ENCODE peak calls at places on chromosome 3, in nine cellular contexts. Q is naive thymus-derived CD8-positive, alpha-beta T cell; L is lower leg skin; V is activated naive CD4-positive, alpha-beta T cell; J is T-helper 17 cell; S is progenitor cell of endocrine pancreas; Y is substantia nigra; F is activated T-helper 1 cell treated with anti-CD3 and anti-CD28 coated beads, Interleukin-2, amount 50 U/mL, for 16 hours; E is neuronal stem cell. H is an unnamed sample.

GRCh38 chr3:102195198-102195948 is 239.4 kb upstream of the ZPLD1 start:
- DNase-seq in L (no peak), E (no peak), S (no peak), J (no peak), Y (no peak), Q (no peak), V (no peak), F (no peak), H (no peak)

GRCh38 chr3:45145681-45146614 is at the start of gene CDCP1:
- DNase-seq in V (no peak), J (no peak), E (no peak), S (peak; percentile 18), L (no peak), F (no peak), Q (no peak), Y (no peak), H (no peak)

GRCh38 chr3:129824926-129825541 is 68.5 kb downstream of the TMCC1 start:
- DNase-seq in Y (no peak), Q (peak; percentile 49), J (no peak), L (no peak), E (peak; percentile 58), F (no peak), S (peak; percentile 22), V (no peak), H (no peak)

GRCh38 chr3:134366221-134366927 is 7.9 kb downstream of the AMOTL2 start:
- DNase-seq in S (no peak), J (no peak), V (no peak), E (no peak), Y (no peak), L (no peak), F (no peak), Q (no peak), H (no peak)

GRCh38 chr3:184771748-184772147 is 40.2 kb upstream of the VPS8 start:
- DNase-seq in V (no peak), Y (no peak), E (no peak), Q (no peak), J (no peak), S (no peak), L (no peak), F (no peak), H (no peak)

GRCh38 chr3:129654126-129654525 is 47.6 kb upstream of the PLXND1 start:
- DNase-seq in S (no peak), J (no peak), Y (no peak), E (no peak), F (no peak), L (no peak), V (no peak), Q (no peak), H (no peak)

GRCh38 chr3:7787871-7788828 is 713.5 kb upstream of the LMCD1 start:
- DNase-seq in F (no peak), J (no peak), V (no peak), Q (no peak), S (no peak), E (no peak), L (no peak), Y (no peak), H (no peak)

GRCh38 chr3:9933561-9934234 is at the start of gene CRELD1:
- DNase-seq in L (peak; percentile 90), E (peak; percentile 87), Y (peak; percentile 93), Q (peak; percentile 98), V (peak; percentile 94), S (peak; percentile 92), J (peak; percentile 95), F (peak; percentile 92), H (peak; percentile 89)

GRCh38 chr3:124890573-124891190 is 3.5 kb upstream of the ITGB5 start:
- DNase-seq in Q (no peak), E (no peak), F (no peak), L (no peak), S (no peak), Y (no peak), V (no peak), J (no peak), H (no peak)

GRCh38 chr3:152298393-152299242 is 29.9 kb downstream of the MBNL1 start:
- DNase-seq in J (no peak), E (no peak), Y (no peak), V (no peak), S (no peak), F (no peak), Q (peak; percentile 79), L (peak; percentile 87), H (peak; percentile 8)

GRCh38 chr3:148319161-148319915 is 378.4 kb upstream of the AGTR1 start:
- DNase-seq in J (no peak), V (no peak), Y (no peak), L (no peak), S (no peak), E (no peak), F (no peak), Q (no peak), H (no peak)